ENCODE peak calls at places on chromosomes 5 and 9, in eight cellular contexts. I is ovary, J is fibroblast of lung, K is tibial artery, C is heart right ventricle, S is foreskin fibroblast, H is mucosa of descending colon, B is K562. O is an unnamed sample.

GRCh38 chr9:87607859-87608258 is 110.2 kb downstream of the DAPK1 start:
- DNase-seq in B (no peak), I (no peak), C (no peak), J (no peak), H (no peak), S (no peak), K (no peak), O (no peak)

GRCh38 chr5:148760945-148761638 is 65.3 kb upstream of the ADRB2 start:
- DNase-seq in I (no peak), C (no peak), B (no peak), K (no peak), H (no peak), J (peak), S (no peak), O (no peak)

GRCh38 chr9:96113045-96113444 is 188.9 kb downstream of the HSD17B3 start:
- DNase-seq in C (no peak), H (no peak), S (no peak), I (no peak), J (no peak), K (no peak), B (no peak), O (no peak)

GRCh38 chr9:96135071-96135825 is 166.7 kb downstream of the HSD17B3 start:
- DNase-seq in K (no peak), I (no peak), S (peak), C (no peak), J (peak), B (no peak), H (no peak), O (no peak)

GRCh38 chr5:92518318-92518913 is 1062.6 kb downstream of the NR2F1-AS1 start:
- DNase-seq in H (no peak), S (peak), J (peak), K (no peak), C (no peak), I (no peak), B (no peak), O (no peak)

GRCh38 chr5:143244000-143244736 is 159.3 kb downstream of the NR3C1 start:
- DNase-seq in B (no peak), C (peak), S (peak), K (peak), J (peak), H (no peak), I (peak), O (peak)

GRCh38 chr5:50978903-50979302 is 312.5 kb downstream of the PARP8 start:
- DNase-seq in I (no peak), B (no peak), H (no peak), K (no peak), C (no peak), S (no peak), J (no peak), O (no peak)

GRCh38 chr9:108682191-108682590 is 173.6 kb downstream of the ACTL7B start:
- DNase-seq in S (peak), H (no peak), K (no peak), J (no peak), B (no peak), C (no peak), I (no peak), O (no peak)

GRCh38 chr9:98912450-98912849 is 31.3 kb upstream of the COL15A1 start:
- DNase-seq in I (no peak), J (no peak), C (no peak), S (no peak), B (no peak), H (no peak), K (no peak), O (no peak)

GRCh38 chr5:124468671-124469411 is 277.6 kb downstream of the ZNF608 start:
- DNase-seq in S (no peak), I (no peak), H (no peak), C (no peak), B (no peak), K (no peak), J (no peak), O (no peak)

GRCh38 chr5:56142620-56143431 is 90.3 kb downstream of the ANKRD55 start:
- DNase-seq in I (no peak), K (no peak), S (no peak), C (no peak), H (no peak), J (no peak), B (no peak), O (no peak)

GRCh38 chr5:116176124-116176523 is 91.3 kb downstream of the COMMD10 start:
- DNase-seq in H (no peak), S (no peak), I (no peak), B (no peak), C (no peak), K (no peak), J (no peak), O (no peak)

GRCh38 chr9:101029300-101030021 is 934 bp downstream of the PLPPR1 start:
- DNase-seq in S (no peak), I (no peak), H (no peak), K (no peak), C (no peak), B (no peak), J (no peak), O (no peak)

GRCh38 chr9:137870432-137870831 is 7.2 kb upstream of the CACNA1B start:
- DNase-seq in J (no peak), I (no peak), S (no peak), C (no peak), H (no peak), K (no peak), B (no peak), O (no peak)

GRCh38 chr5:135851907-135852805 is 17.7 kb downstream of the SLC25A48 start:
- DNase-seq in I (no peak), B (no peak), H (no peak), K (no peak), S (no peak), J (no peak), C (no peak), O (no peak)

GRCh38 chr5:3809455-3809854 is 213.8 kb downstream of the IRX1 start:
- DNase-seq in B (no peak), K (no peak), S (no peak), H (no peak), C (no peak), J (no peak), I (no peak), O (no peak)

GRCh38 chr5:80156156-80156555 is 99.7 kb downstream of the SERINC5 start:
- DNase-seq in H (no peak), B (no peak), J (peak), K (no peak), I (no peak), C (no peak), S (no peak), O (no peak)

GRCh38 chr5:87156631-87157030 is 111.1 kb upstream of the RASA1 start:
- DNase-seq in K (no peak), C (no peak), H (no peak), B (no peak), J (peak), I (no peak), S (no peak), O (no peak)

GRCh38 chr5:77733130-77733529 is 43.0 kb downstream of the TBCA start:
- DNase-seq in S (no peak), I (no peak), K (no peak), C (no peak), B (no peak), J (no peak), H (no peak), O (no peak)

GRCh38 chr5:68093455-68094159 is 121.9 kb upstream of the PIK3R1 start:
- DNase-seq in C (no peak), B (no peak), H (no peak), I (no peak), J (no peak), S (no peak), K (no peak), O (no peak)

GRCh38 chr5:97043511-97043910 is 98.9 kb downstream of the LIX1 start:
- DNase-seq in C (no peak), J (no peak), S (no peak), B (no peak), I (no peak), K (no peak), H (no peak), O (no peak)

GRCh38 chr9:125151730-125152129 is 8.4 kb upstream of the SCAI start:
- DNase-seq in C (no peak), K (no peak), B (no peak), S (no peak), J (no peak), H (no peak), I (no peak), O (no peak)

GRCh38 chr5:57174128-57174849 is 430 bp downstream of the GPBP1 start:
- DNase-seq in K (no peak), C (no peak), I (no peak), J (peak), H (no peak), B (no peak), S (peak), O (no peak)

GRCh38 chr9:89522261-89522978 is 24.5 kb upstream of the SEMA4D start:
- DNase-seq in C (peak), H (no peak), I (no peak), J (no peak), K (peak), S (no peak), B (no peak), O (no peak)

GRCh38 chr9:103397868-103398600 is 402.9 kb downstream of the CYLC2 start:
- DNase-seq in I (no peak), B (peak), S (no peak), C (no peak), J (peak), H (no peak), K (no peak), O (peak)

GRCh38 chr9:74499770-74500583 is 2.8 kb downstream of the RORB start:
- DNase-seq in I (no peak), H (no peak), K (no peak), B (no peak), S (peak), C (no peak), J (peak), O (no peak)

GRCh38 chr5:125205604-125206221 is 459.3 kb upstream of the ZNF608 start:
- DNase-seq in K (no peak), I (no peak), C (no peak), J (no peak), S (no peak), H (no peak), B (no peak), O (no peak)

GRCh38 chr5:8691221-8691620 is 822.3 kb downstream of the MTRR start:
- DNase-seq in B (no peak), J (no peak), C (no peak), K (no peak), I (no peak), H (no peak), S (no peak), O (no peak)

GRCh38 chr5:151904127-151904526 is 20.5 kb downstream of the GLRA1 start:
- DNase-seq in H (no peak), S (no peak), J (no peak), C (no peak), K (no peak), I (no peak), B (no peak), O (no peak)

GRCh38 chr5:42454216-42454995 is 31.2 kb downstream of the GHR start:
- DNase-seq in H (no peak), C (no peak), S (peak), K (no peak), B (no peak), J (no peak), I (no peak), O (no peak)

GRCh38 chr5:15267966-15268365 is 232.0 kb upstream of the FBXL7 start:
- DNase-seq in H (no peak), K (no peak), C (no peak), S (no peak), I (no peak), B (no peak), J (no peak), O (peak)

GRCh38 chr9:124017064-124017928 is 5.7 kb downstream of the LHX2 start:
- DNase-seq in K (peak), C (no peak), H (no peak), J (no peak), I (no peak), S (no peak), B (no peak), O (no peak)

GRCh38 chr9:124015661-124016131 is 4.1 kb downstream of the LHX2 start:
- DNase-seq in B (no peak), H (no peak), I (no peak), J (no peak), K (peak), S (no peak), C (no peak), O (no peak)

GRCh38 chr9:124017929-124018730 is 6.6 kb downstream of the LHX2 start:
- DNase-seq in J (no peak), H (no peak), K (peak), B (no peak), I (no peak), S (no peak), C (no peak), O (no peak)

GRCh38 chr9:124015091-124015660 is 3.6 kb downstream of the LHX2 start:
- DNase-seq in S (no peak), K (peak), J (no peak), H (no peak), I (no peak), C (no peak), B (no peak), O (no peak)

GRCh38 chr9:124016152-124017063 is 4.8 kb downstream of the LHX2 start:
- DNase-seq in S (no peak), B (no peak), H (no peak), I (no peak), C (no peak), J (no peak), K (peak), O (no peak)
- H3K4me3 ChIP-seq in S (no peak), B (no peak), H (no peak), I (no peak), C (no peak), J (no peak), K (no peak), O (no peak)

GRCh38 chr9:84932915-84933527 is 263.5 kb downstream of the NTRK2 start:
- DNase-seq in C (no peak), K (no peak), B (no peak), J (peak), S (no peak), I (no peak), H (no peak), O (no peak)
- TF ChIP-seq CTCF in C (no peak), K (peak), B (no peak), J (no peak), S (no peak), I (no peak), H (no peak), O (peak)

GRCh38 chr9:135480942-135481315 is 1.3 kb downstream of the PPP1R26 start:
- DNase-seq in H (no peak), S (no peak), K (no peak), B (no peak), J (no peak), C (no peak), I (no peak), O (no peak)
- H3K4me3 ChIP-seq in H (peak), S (peak), K (peak), B (peak), J (peak), C (peak), I (peak), O (peak)

GRCh38 chr5:28896949-28897348 is 1858.6 kb upstream of the CDH9 start:
- DNase-seq in C (no peak), S (no peak), H (no peak), J (no peak), I (no peak), K (no peak), B (no peak), O (peak)
- TF ChIP-seq CTCF in C (no peak), S (no peak), H (no peak), J (no peak), I (no peak), K (no peak), B (no peak), O (no peak)

GRCh38 chr5:129459485-129460120 is 495 bp upstream of the ADAMTS19 start:
- DNase-seq in J (peak), K (no peak), H (peak), I (peak), S (peak), C (no peak), B (no peak), O (no peak)
- H3K4me3 ChIP-seq in J (peak), K (peak), H (no peak), I (peak), S (peak), C (peak), B (no peak), O (peak)

DNA sequence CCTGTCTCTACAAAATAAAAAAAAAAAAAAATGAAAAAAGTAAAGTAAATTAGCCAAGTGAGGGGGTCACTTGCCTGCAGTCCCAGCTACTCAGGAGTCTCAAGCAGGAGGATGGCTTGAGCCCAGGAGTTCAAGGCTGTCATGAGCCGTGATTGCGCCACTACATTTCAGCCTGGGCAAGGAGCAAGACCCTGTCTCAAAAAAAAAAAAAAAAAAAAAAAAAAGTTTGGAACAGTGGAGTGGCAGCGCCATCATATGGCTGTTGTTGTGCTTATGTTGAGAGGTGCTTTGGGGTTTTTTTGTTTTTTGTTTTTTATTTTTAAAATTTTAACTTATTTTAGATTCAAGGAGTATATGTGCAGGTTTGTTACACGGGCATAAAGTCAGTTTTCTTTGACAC is 3.6 kb downstream of the BRIX1 start:
- DNase-seq in I (no peak), J (no peak), C (no peak), B (no peak), K (no peak), H (no peak), S (no peak), O (no peak)
- TF ChIP-seq CTCF in I (no peak), J (peak), C (no peak), B (peak), K (no peak), H (no peak), S (peak), O (no peak)

GRCh38 chr5:72957337-72957736 is 1.5 kb downstream of the FCHO2 start:
- DNase-seq in C (no peak), J (no peak), I (no peak), K (no peak), H (no peak), B (no peak), S (no peak), O (no peak)
- H3K4me3 ChIP-seq in C (peak), J (peak), I (peak), K (peak), H (no peak), B (peak), S (peak), O (peak)

O was measured in astrocyte of the cerebellum.